ENCODE peak calls at places on chromosomes 16 and 17, in seven cellular contexts. One of them, this sample, is unnamed.

GRCh38 chr17:74243013-74243755 is 29.8 kb downstream of the TTYH2 start:
- DNase-seq in adrenal gland: no peak
- DNase-seq in trophoblast cell: no peak
- DNase-seq in lower leg skin: no peak
- DNase-seq in activated T-helper 1 cell treated with Interleukin-2 at 50 U/mL for 16 hours: no peak
- DNase-seq in stimulated activated CD8-positive, alpha-beta memory T cell treated with anti-CD3 and anti-CD28 coated beads, Interleukin-2, amount 100 ng/mL, for 1 hour: no peak
- DNase-seq in caudate nucleus: no peak
- DNase-seq in this sample: no peak

GRCh38 chr17:40510328-40510648 is 8.9 kb upstream of the TNS4 start:
- DNase-seq in trophoblast cell: peak
- DNase-seq in caudate nucleus: no peak
- DNase-seq in stimulated activated CD8-positive, alpha-beta memory T cell treated with anti-CD3 and anti-CD28 coated beads, Interleukin-2, amount 100 ng/mL, for 1 hour: no peak
- DNase-seq in adrenal gland: peak
- DNase-seq in lower leg skin: no peak
- DNase-seq in activated T-helper 1 cell treated with Interleukin-2 at 50 U/mL for 16 hours: no peak
- DNase-seq in this sample: no peak

GRCh38 chr16:48499822-48500440 is 110.0 kb downstream of the N4BP1 start:
- DNase-seq in stimulated activated CD8-positive, alpha-beta memory T cell treated with anti-CD3 and anti-CD28 coated beads, Interleukin-2, amount 100 ng/mL, for 1 hour: no peak
- DNase-seq in activated T-helper 1 cell treated with Interleukin-2 at 50 U/mL for 16 hours: no peak
- DNase-seq in adrenal gland: peak
- DNase-seq in caudate nucleus: no peak
- DNase-seq in trophoblast cell: no peak
- DNase-seq in lower leg skin: no peak
- DNase-seq in this sample: no peak

GRCh38 chr16:19001788-19002187 is 18.1 kb downstream of the TMC7 start:
- DNase-seq in adrenal gland: no peak
- DNase-seq in caudate nucleus: no peak
- DNase-seq in activated T-helper 1 cell treated with Interleukin-2 at 50 U/mL for 16 hours: no peak
- DNase-seq in trophoblast cell: no peak
- DNase-seq in lower leg skin: no peak
- DNase-seq in stimulated activated CD8-positive, alpha-beta memory T cell treated with anti-CD3 and anti-CD28 coated beads, Interleukin-2, amount 100 ng/mL, for 1 hour: no peak
- DNase-seq in this sample: no peak

GRCh38 chr17:48981927-48982539 is 13.6 kb upstream of the GIP start:
- DNase-seq in trophoblast cell: no peak
- DNase-seq in lower leg skin: no peak
- DNase-seq in stimulated activated CD8-positive, alpha-beta memory T cell treated with anti-CD3 and anti-CD28 coated beads, Interleukin-2, amount 100 ng/mL, for 1 hour: no peak
- DNase-seq in adrenal gland: no peak
- DNase-seq in caudate nucleus: no peak
- DNase-seq in activated T-helper 1 cell treated with Interleukin-2 at 50 U/mL for 16 hours: no peak
- DNase-seq in this sample: no peak

GRCh38 chr17:182164-182751 is 808 bp upstream of the DOC2B start:
- DNase-seq in trophoblast cell: no peak
- DNase-seq in stimulated activated CD8-positive, alpha-beta memory T cell treated with anti-CD3 and anti-CD28 coated beads, Interleukin-2, amount 100 ng/mL, for 1 hour: no peak
- DNase-seq in adrenal gland: no peak
- DNase-seq in caudate nucleus: no peak
- DNase-seq in activated T-helper 1 cell treated with Interleukin-2 at 50 U/mL for 16 hours: no peak
- DNase-seq in lower leg skin: no peak
- DNase-seq in this sample: no peak

GRCh38 chr16:87149051-87149450 is 168.1 kb downstream of the C16orf95 start:
- DNase-seq in activated T-helper 1 cell treated with Interleukin-2 at 50 U/mL for 16 hours: no peak
- DNase-seq in trophoblast cell: no peak
- DNase-seq in caudate nucleus: no peak
- DNase-seq in stimulated activated CD8-positive, alpha-beta memory T cell treated with anti-CD3 and anti-CD28 coated beads, Interleukin-2, amount 100 ng/mL, for 1 hour: no peak
- DNase-seq in lower leg skin: no peak
- DNase-seq in adrenal gland: no peak
- DNase-seq in this sample: no peak

GRCh38 chr17:49576121-49576905 is 642 bp downstream of the NXPH3 start:
- DNase-seq in activated T-helper 1 cell treated with Interleukin-2 at 50 U/mL for 16 hours: no peak
- DNase-seq in lower leg skin: no peak
- DNase-seq in caudate nucleus: no peak
- DNase-seq in adrenal gland: peak
- DNase-seq in trophoblast cell: peak
- DNase-seq in stimulated activated CD8-positive, alpha-beta memory T cell treated with anti-CD3 and anti-CD28 coated beads, Interleukin-2, amount 100 ng/mL, for 1 hour: no peak
- DNase-seq in this sample: no peak

GRCh38 chr16:71414038-71414437 is 27.8 kb downstream of the TLE7 start:
- DNase-seq in trophoblast cell: no peak
- DNase-seq in stimulated activated CD8-positive, alpha-beta memory T cell treated with anti-CD3 and anti-CD28 coated beads, Interleukin-2, amount 100 ng/mL, for 1 hour: no peak
- DNase-seq in activated T-helper 1 cell treated with Interleukin-2 at 50 U/mL for 16 hours: no peak
- DNase-seq in lower leg skin: no peak
- DNase-seq in adrenal gland: no peak
- DNase-seq in caudate nucleus: no peak
- DNase-seq in this sample: no peak

GRCh38 chr17:42285346-42286050 is 2.8 kb upstream of the STAT5A start:
- DNase-seq in lower leg skin: no peak
- DNase-seq in adrenal gland: no peak
- DNase-seq in caudate nucleus: no peak
- DNase-seq in trophoblast cell: no peak
- DNase-seq in activated T-helper 1 cell treated with Interleukin-2 at 50 U/mL for 16 hours: no peak
- DNase-seq in stimulated activated CD8-positive, alpha-beta memory T cell treated with anti-CD3 and anti-CD28 coated beads, Interleukin-2, amount 100 ng/mL, for 1 hour: no peak
- DNase-seq in this sample: no peak

GRCh38 chr17:77679589-77679988 is 278.9 kb upstream of the TNRC6C start:
- DNase-seq in caudate nucleus: no peak
- DNase-seq in trophoblast cell: no peak
- DNase-seq in stimulated activated CD8-positive, alpha-beta memory T cell treated with anti-CD3 and anti-CD28 coated beads, Interleukin-2, amount 100 ng/mL, for 1 hour: no peak
- DNase-seq in activated T-helper 1 cell treated with Interleukin-2 at 50 U/mL for 16 hours: no peak
- DNase-seq in adrenal gland: no peak
- DNase-seq in lower leg skin: no peak
- DNase-seq in this sample: no peak

This sample was measured in stimulated activated naive B cell treated with anti-CD40 and anti-IgM and Interleukin-4, amounts not matched to agents 10 μg/mL and 1 μg/mL and 100 μg/mL, for 72 hours.